ENCODE peak calls at places on chromosome 22, in six cellular contexts. U, O, A, C, R and W are unnamed samples.

GRCh38 chr22:41256898-41257260 is 16.1 kb upstream of the CHADL start:
- DNase-seq in U (no peak), O (no peak), A (no peak), C (no peak), R (no peak), W (peak; percentile 79)

GRCh38 chr22:46764779-46765485 is 2.5 kb downstream of the TBC1D22A start:
- DNase-seq in U (no peak), O (no peak), A (peak; percentile 12), C (no peak), R (no peak), W (no peak)

GRCh38 chr22:27961680-27962079 is 42.6 kb upstream of the PITPNB start:
- DNase-seq in U (no peak), O (no peak), A (no peak), C (no peak), R (no peak), W (no peak)

GRCh38 chr22:17120711-17121234 is 387 bp downstream of the TMEM121B start:
- DNase-seq in U (no peak), O (no peak), A (no peak), C (no peak), R (no peak), W (peak; percentile 70)

GRCh38 chr22:23065069-23065451 is 5.3 kb upstream of the GNAZ start:
- DNase-seq in U (no peak), O (no peak), A (peak; percentile 36), C (no peak), R (no peak), W (no peak)

GRCh38 chr22:44869196-44869595 is 116.8 kb downstream of the ARHGAP8 start:
- DNase-seq in U (no peak), O (no peak), A (no peak), C (no peak), R (no peak), W (no peak)

GRCh38 chr22:48359613-48359965 is 1468.1 kb downstream of the BRD1 start:
- DNase-seq in U (no peak), O (no peak), A (no peak), C (no peak), R (no peak), W (no peak)

GRCh38 chr22:37827056-37827455 is 3.9 kb downstream of the GALR3 start:
- DNase-seq in U (no peak), O (no peak), A (no peak), C (no peak), R (no peak), W (no peak)

GRCh38 chr22:44697423-44698179 is 4.4 kb upstream of the PRR5 start:
- DNase-seq in U (peak; percentile 2), O (peak; percentile 42), A (peak; percentile 88), C (peak; percentile 37), R (peak; percentile 27), W (peak; percentile 87)

GRCh38 chr22:50530857-50531545 is 1.2 kb upstream of the TYMP start:
- DNase-seq in U (no peak), O (no peak), A (no peak), C (peak; percentile 31), R (no peak), W (peak; percentile 87)

GRCh38 chr22:38309614-38310517 is 7.4 kb downstream of the CSNK1E start:
- DNase-seq in U (no peak), O (no peak), A (no peak), C (no peak), R (no peak), W (no peak)

GRCh38 chr22:45226681-45227186 is 14.0 kb downstream of the KIAA0930 start:
- DNase-seq in U (no peak), O (no peak), A (no peak), C (peak; percentile 29), R (no peak), W (no peak)

GRCh38 chr22:41801886-41802285 is 1.4 kb downstream of the CCDC134 start:
- DNase-seq in U (no peak), O (no peak), A (no peak), C (no peak), R (no peak), W (no peak)

GRCh38 chr22:41826430-41827383 is 6.2 kb upstream of the SREBF2 start:
- DNase-seq in U (no peak), O (no peak), A (peak; percentile 62), C (no peak), R (no peak), W (peak; percentile 81)

GRCh38 chr22:39535302-39535805 is 2.8 kb upstream of the RPS19BP1 start:
- DNase-seq in U (no peak), O (no peak), A (no peak), C (no peak), R (no peak), W (no peak)

GRCh38 chr22:32255726-32256125 is 579 bp upstream of the SLC5A4 start:
- DNase-seq in U (no peak), O (no peak), A (no peak), C (no peak), R (no peak), W (no peak)

GRCh38 chr22:42717197-42717967 is 3.3 kb downstream of the A4GALT start:
- DNase-seq in U (peak; percentile 44), O (no peak), A (no peak), C (no peak), R (no peak), W (peak; percentile 95)

GRCh38 chr22:33792837-33793236 is 127.4 kb downstream of the LARGE1 start:
- DNase-seq in U (no peak), O (no peak), A (no peak), C (no peak), R (no peak), W (peak; percentile 75)

GRCh38 chr22:48758905-48759875 is 1068.5 kb downstream of the BRD1 start:
- DNase-seq in U (no peak), O (no peak), A (no peak), C (no peak), R (no peak), W (no peak)

GRCh38 chr22:29833392-29833949 is 4.6 kb downstream of the ASCC2 start:
- DNase-seq in U (no peak), O (no peak), A (no peak), C (no peak), R (no peak), W (peak; percentile 24)

GRCh38 chr22:45290410-45290936 is 5.7 kb downstream of the UPK3A start:
- DNase-seq in U (no peak), O (no peak), A (no peak), C (no peak), R (peak; percentile 39), W (peak; percentile 88)

GRCh38 chr22:42324991-42325710 is 54.7 kb upstream of the TCF20 start:
- DNase-seq in U (no peak), O (no peak), A (no peak), C (peak; percentile 80), R (no peak), W (no peak)

GRCh38 chr22:39528681-39529486 is 3.7 kb downstream of the RPS19BP1 start:
- DNase-seq in U (peak; percentile 63), O (no peak), A (peak; percentile 95), C (peak; percentile 96), R (peak; percentile 84), W (peak; percentile 93)

GRCh38 chr22:26401726-26402125 is 27.3 kb upstream of the ASPHD2 start:
- DNase-seq in U (no peak), O (no peak), A (no peak), C (no peak), R (no peak), W (no peak)

GRCh38 chr22:26953380-26953807 is 296.0 kb downstream of the MIAT start:
- DNase-seq in U (no peak), O (no peak), A (no peak), C (no peak), R (no peak), W (no peak)

GRCh38 chr22:19497245-19497644 is 17.5 kb downstream of the CDC45 start:
- DNase-seq in U (no peak), O (no peak), A (no peak), C (peak; percentile 82), R (peak; percentile 78), W (peak; percentile 64)

GRCh38 chr22:40666151-40666848 is 13.0 kb upstream of the MCHR1 start:
- DNase-seq in U (no peak), O (no peak), A (no peak), C (no peak), R (no peak), W (peak; percentile 82)

GRCh38 chr22:27996529-27996925 is 77.5 kb upstream of the PITPNB start:
- DNase-seq in U (no peak), O (no peak), A (peak; percentile 43), C (no peak), R (no peak), W (no peak)